ENCODE peak calls at places on chromosomes 5 and 9, in six cellular contexts. W, K, I, Q, P and S are unnamed samples.

GRCh38 chr9:89600831-89601230 is 4.0 kb upstream of the GADD45G start:
- DNase-seq in W (no peak), K (no peak), I (peak; percentile 32), Q (no peak), P (no peak), S (no peak)

GRCh38 chr5:145660897-145661650 is 174.1 kb downstream of the PRELID2 start:
- DNase-seq in W (no peak), K (no peak), I (no peak), Q (peak; percentile 60), P (no peak), S (no peak)

GRCh38 chr5:178430187-178431062 is 159.8 kb downstream of the COL23A1 start:
- DNase-seq in W (no peak), K (peak; percentile 9), I (peak; percentile 28), Q (no peak), P (no peak), S (peak; percentile 2)

GRCh38 chr9:113617550-113617949 is 154.0 kb downstream of the RGS3 start:
- DNase-seq in W (peak; percentile 53), K (peak; percentile 59), I (no peak), Q (no peak), P (no peak), S (no peak)

GRCh38 chr9:124202447-124202971 is 55.2 kb upstream of the NEK6 start:
- DNase-seq in W (no peak), K (no peak), I (no peak), Q (peak; percentile 16), P (no peak), S (peak; percentile 82)

GRCh38 chr9:27442464-27442863 is 81.6 kb upstream of the IFNK start:
- DNase-seq in W (no peak), K (no peak), I (no peak), Q (no peak), P (no peak), S (no peak)

GRCh38 chr5:100562821-100563220 is 27.6 kb downstream of the FAM174A start:
- DNase-seq in W (no peak), K (no peak), I (no peak), Q (no peak), P (no peak), S (no peak)

GRCh38 chr5:96083361-96083881 is 121.8 kb upstream of the ELL2 start:
- DNase-seq in W (no peak), K (no peak), I (no peak), Q (peak; percentile 27), P (no peak), S (no peak)

GRCh38 chr9:23321049-23321448 is 505.0 kb downstream of the ELAVL2 start:
- DNase-seq in W (no peak), K (no peak), I (no peak), Q (no peak), P (no peak), S (no peak)

GRCh38 chr5:137598341-137598740 is 99.2 kb upstream of the SPOCK1 start:
- DNase-seq in W (no peak), K (no peak), I (no peak), Q (no peak), P (no peak), S (no peak)

GRCh38 chr9:5446451-5447236 is 3.7 kb upstream of the CD274 start:
- DNase-seq in W (no peak), K (no peak), I (no peak), Q (peak; percentile 36), P (peak; percentile 92), S (no peak)

GRCh38 chr9:87120610-87121009 is 173.3 kb upstream of the GAS1 start:
- DNase-seq in W (no peak), K (no peak), I (no peak), Q (no peak), P (no peak), S (no peak)

GRCh38 chr5:98964621-98965020 is 35.8 kb upstream of the CHD1 start:
- DNase-seq in W (no peak), K (no peak), I (no peak), Q (no peak), P (no peak), S (no peak)

GRCh38 chr5:133962131-133962530 is 6.3 kb downstream of the C5orf15 start:
- DNase-seq in W (no peak), K (no peak), I (no peak), Q (no peak), P (no peak), S (no peak)

GRCh38 chr5:112141582-112141981 is 277.5 kb downstream of the EPB41L4A start:
- DNase-seq in W (no peak), K (no peak), I (no peak), Q (no peak), P (no peak), S (no peak)

GRCh38 chr5:112146323-112146848 is 272.7 kb downstream of the EPB41L4A start:
- DNase-seq in W (no peak), K (no peak), I (no peak), Q (peak; percentile 93), P (peak; percentile 26), S (no peak)

GRCh38 chr5:112142769-112143270 is 276.3 kb downstream of the EPB41L4A start:
- DNase-seq in W (no peak), K (no peak), I (no peak), Q (peak; percentile 66), P (peak; percentile 64), S (no peak)

GRCh38 chr5:112143684-112144083 is 275.4 kb downstream of the EPB41L4A start:
- DNase-seq in W (no peak), K (no peak), I (no peak), Q (no peak), P (no peak), S (no peak)
- H2AFZ ChIP-seq in W (no peak overlapping the region), K (no peak overlapping the region), I (no peak overlapping the region), Q (no peak overlapping the region), P (no peak overlapping the region), S (no peak overlapping the region)

DNA sequence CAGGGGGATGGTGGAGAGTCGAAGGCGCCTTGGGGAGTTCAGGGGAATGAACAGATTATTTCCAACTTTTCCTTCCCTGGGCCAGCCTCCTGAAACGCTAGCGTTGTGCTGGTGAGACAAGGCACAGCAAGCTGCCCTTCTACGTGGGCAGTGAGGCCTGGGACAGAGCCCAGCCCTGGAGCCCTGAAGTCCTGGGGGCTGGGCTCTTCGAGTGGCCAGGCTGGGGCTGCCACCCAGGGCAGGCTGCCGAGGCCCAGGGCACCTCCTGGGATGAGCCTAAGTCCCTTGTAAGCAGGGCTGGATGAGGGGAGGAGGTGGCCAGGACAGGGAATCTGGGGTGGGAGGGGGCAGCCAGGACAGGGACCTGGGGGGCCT is 1.4 kb upstream of the LCN12 start:
- DNase-seq in W (no peak), K (peak; percentile 73), I (no peak), Q (no peak), P (no peak), S (no peak)
- H3K27ac ChIP-seq in W (peak overlapping the region; percentile 57), K (peak overlapping the region; percentile 94), I (no peak overlapping the region), Q (no peak overlapping the region), P (peak overlapping the region; percentile 54), S (peak overlapping the region; percentile 65)

DNA sequence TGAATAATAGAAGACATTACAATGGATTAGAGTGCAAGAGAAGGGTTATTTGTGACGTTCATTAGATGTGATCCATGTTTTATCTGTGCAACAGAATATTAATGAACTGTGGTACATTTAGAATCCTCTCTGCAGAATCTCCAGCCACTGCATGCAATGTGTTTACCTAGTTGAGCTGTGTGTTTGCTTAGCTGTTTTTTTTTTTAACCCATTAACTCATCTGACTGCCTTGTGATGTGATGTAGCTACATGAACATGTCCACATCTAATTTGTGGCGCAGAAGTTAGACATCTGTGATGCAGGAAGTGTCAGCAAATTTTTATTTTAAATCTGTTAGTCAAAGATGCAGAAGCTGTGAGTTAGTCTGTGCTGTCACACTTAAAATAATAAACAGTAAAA is 236.9 kb downstream of the CD180 start:
- DNase-seq in W (no peak), K (no peak), I (no peak), Q (peak; percentile 54), P (peak; percentile 49), S (no peak)
- H2AFZ ChIP-seq in W (peak overlapping the region; percentile 60), K (peak overlapping the region; percentile 39), I (no peak overlapping the region), Q (no peak overlapping the region), P (peak overlapping the region; percentile 76), S (no peak overlapping the region)

GRCh38 chr9:14994738-14995137 is 84.5 kb upstream of the FREM1 start:
- DNase-seq in W (no peak), K (no peak), I (no peak), Q (no peak), P (no peak), S (peak; percentile 36)
- H3K27ac ChIP-seq in W (no peak overlapping the region), K (no peak overlapping the region), I (no peak overlapping the region), Q (no peak overlapping the region), P (no peak overlapping the region), S (peak overlapping the region; percentile 92)

GRCh38 chr9:126503333-126504085 is 110.2 kb upstream of the LMX1B start:
- DNase-seq in W (no peak), K (no peak), I (no peak), Q (peak; percentile 51), P (no peak), S (no peak)
- H2AFZ ChIP-seq in W (no peak overlapping the region), K (no peak overlapping the region), I (no peak overlapping the region), Q (no peak overlapping the region), P (no peak overlapping the region), S (no peak overlapping the region)

DNA sequence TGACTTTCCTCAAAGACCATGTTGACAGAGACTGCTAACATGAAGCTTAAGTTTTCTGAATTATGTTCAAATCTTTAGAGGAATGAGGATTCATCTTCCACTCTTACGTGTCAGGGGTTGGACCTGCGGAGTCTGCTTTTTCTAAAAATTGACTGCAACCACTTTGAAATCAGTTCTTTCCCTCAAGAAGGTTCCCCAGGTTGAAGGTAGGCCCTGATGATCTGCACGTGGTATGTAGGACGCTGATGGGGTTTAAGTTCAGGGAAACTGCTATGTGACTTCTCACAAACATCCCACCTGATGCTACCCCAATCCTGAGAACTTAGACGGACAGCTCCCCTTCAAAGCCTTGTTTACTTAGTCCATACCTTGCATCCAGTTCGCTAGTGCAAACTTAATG is 7.2 kb downstream of the RACK1 start:
- DNase-seq in W (no peak), K (no peak), I (no peak), Q (no peak), P (no peak), S (no peak)
- H3K27ac ChIP-seq in W (peak overlapping the region; percentile 70), K (no peak overlapping the region), I (no peak overlapping the region), Q (no peak overlapping the region), P (no peak overlapping the region), S (no peak overlapping the region)

GRCh38 chr5:6003040-6003825 is 375.1 kb downstream of the MED10 start:
- DNase-seq in W (no peak), K (no peak), I (no peak), Q (no peak), P (peak; percentile 99), S (no peak)
- H2AFZ ChIP-seq in W (no peak overlapping the region), K (no peak overlapping the region), I (no peak overlapping the region), Q (no peak overlapping the region), P (peak overlapping the region; percentile 41), S (no peak overlapping the region)